ENCODE peak calls at places on chromosome 2, in nine cellular contexts. U, W, B, I, G, A, K, T and H are unnamed samples.

GRCh38 chr2:189060096-189060642 is 86.0 kb downstream of the COL3A1 start:
- DNase-seq in A (no peak), K (no peak), W (no peak), T (no peak), U (no peak), I (no peak), G (no peak), B (no peak), H (no peak)

GRCh38 chr2:67797801-67798535 is 264.8 kb downstream of the C1D start:
- DNase-seq in T (no peak), G (no peak), I (no peak), W (no peak), K (peak; percentile 64), A (no peak), U (no peak), B (peak; percentile 35), H (no peak)

GRCh38 chr2:45930396-45930792 is 278.9 kb downstream of the PRKCE start:
- DNase-seq in A (no peak), W (peak; percentile 70), G (no peak), T (no peak), B (no peak), K (peak; percentile 87), U (no peak), I (no peak), H (peak; percentile 51)

GRCh38 chr2:88683160-88684021 is 8.1 kb upstream of the RPIA start:
- DNase-seq in G (no peak), B (peak; percentile 70), U (no peak), K (no peak), T (no peak), A (no peak), W (no peak), I (no peak), H (peak; percentile 21)

GRCh38 chr2:236351966-236352525 is 87.8 kb upstream of the ASB18 start:
- DNase-seq in G (no peak), K (no peak), U (no peak), I (no peak), W (no peak), A (no peak), T (no peak), B (no peak), H (no peak)

GRCh38 chr2:3280683-3281520 is 96.7 kb downstream of the EIPR1 start:
- DNase-seq in T (no peak), G (no peak), A (no peak), W (no peak), K (no peak), I (no peak), B (no peak), U (no peak), H (no peak)

GRCh38 chr2:40346535-40347354 is 105.1 kb downstream of the SLC8A1 start:
- DNase-seq in T (no peak), W (no peak), G (no peak), K (peak; percentile 74), B (no peak), I (no peak), A (no peak), U (no peak), H (no peak)

GRCh38 chr2:54704688-54705605 is 18.5 kb upstream of the EML6 start:
- DNase-seq in T (no peak), G (no peak), W (no peak), B (peak; percentile 68), K (peak; percentile 57), U (peak; percentile 62), A (no peak), I (peak; percentile 40), H (peak; percentile 55)

GRCh38 chr2:10680957-10681356 is 8.8 kb downstream of the NOL10 start:
- DNase-seq in G (no peak), U (no peak), T (no peak), W (no peak), A (no peak), K (no peak), I (no peak), B (no peak), H (no peak)

GRCh38 chr2:98390571-98391476 is 44.6 kb downstream of the CNGA3 start:
- DNase-seq in I (no peak), B (no peak), G (no peak), W (no peak), K (no peak), A (no peak), T (no peak), U (no peak), H (no peak)

GRCh38 chr2:10169581-10169980 is 47.0 kb downstream of the RRM2 start:
- DNase-seq in W (no peak), G (no peak), I (no peak), B (no peak), T (no peak), K (peak; percentile 68), U (no peak), A (no peak), H (no peak)

GRCh38 chr2:85794491-85795121 is 40.8 kb downstream of the ATOH8 start:
- DNase-seq in T (no peak), I (no peak), W (no peak), B (no peak), A (no peak), G (no peak), K (no peak), U (no peak), H (no peak)

GRCh38 chr2:85794038-85794441 is 40.2 kb downstream of the ATOH8 start:
- DNase-seq in K (no peak), W (no peak), I (no peak), B (no peak), A (no peak), T (no peak), G (no peak), U (no peak), H (no peak)

GRCh38 chr2:85793584-85793983 is 39.8 kb downstream of the ATOH8 start:
- DNase-seq in I (no peak), B (no peak), K (no peak), T (no peak), A (no peak), W (no peak), U (no peak), G (no peak), H (no peak)

GRCh38 chr2:85791704-85792565 is 38.1 kb downstream of the ATOH8 start:
- DNase-seq in W (no peak), I (no peak), K (no peak), G (no peak), A (no peak), B (no peak), T (no peak), U (no peak), H (no peak)

GRCh38 chr2:85792783-85793441 is 39.1 kb downstream of the ATOH8 start:
- DNase-seq in B (peak; percentile 48), K (peak; percentile 71), U (no peak), W (no peak), A (no peak), I (peak; percentile 48), T (no peak), G (no peak), H (no peak)
- H3K4me1 ChIP-seq in B (no peaks in the 10 kb centered on the region), K (peaks cover 25% of the 10 kb centered on the region), U (no peaks in the 10 kb centered on the region), W (peaks cover 7% of the 10 kb centered on the region), A (peaks cover 73% of the 10 kb centered on the region), I (peaks cover 44% of the 10 kb centered on the region), T (peaks cover 50% of the 10 kb centered on the region), G (peaks cover 17% of the 10 kb centered on the region), H (no peaks in the 10 kb centered on the region)

GRCh38 chr2:160434254-160434948 is 59.2 kb downstream of the RBMS1 start:
- DNase-seq in I (no peak), B (no peak), K (no peak), G (no peak), A (no peak), T (no peak), U (no peak), W (no peak), H (no peak)

GRCh38 chr2:160432633-160433032 is 61.0 kb downstream of the RBMS1 start:
- DNase-seq in U (no peak), T (no peak), I (peak; percentile 15), W (no peak), A (no peak), G (no peak), K (peak; percentile 83), B (peak; percentile 57), H (peak; percentile 17)

GRCh38 chr2:160430001-160430344 is 63.6 kb downstream of the RBMS1 start:
- DNase-seq in K (no peak), T (no peak), G (no peak), W (no peak), I (no peak), A (no peak), B (no peak), U (no peak), H (no peak)

GRCh38 chr2:160431441-160431840 is 62.2 kb downstream of the RBMS1 start:
- DNase-seq in W (no peak), B (no peak), K (no peak), U (no peak), I (no peak), A (no peak), G (no peak), T (no peak), H (no peak)

GRCh38 chr2:160433466-160434172 is 60.0 kb downstream of the RBMS1 start:
- DNase-seq in K (no peak), G (no peak), A (no peak), T (no peak), W (no peak), U (no peak), I (no peak), B (no peak), H (peak; percentile 32)
- H3K4me1 ChIP-seq in K (peaks cover 13% of the 10 kb centered on the region), G (peaks cover 2% of the 10 kb centered on the region), A (peaks cover 42% of the 10 kb centered on the region), T (peaks cover 26% of the 10 kb centered on the region), W (no peaks in the 10 kb centered on the region), U (peaks cover 11% of the 10 kb centered on the region), I (peaks cover 32% of the 10 kb centered on the region), B (no peaks in the 10 kb centered on the region), H (peaks cover 16% of the 10 kb centered on the region)

GRCh38 chr2:160325413-160325812 is 125.3 kb upstream of the ITGB6 start:
- DNase-seq in W (no peak), U (no peak), A (no peak), T (no peak), I (no peak), B (no peak), K (no peak), G (no peak), H (no peak)
- H3K4me1 ChIP-seq in W (peaks cover 2% of the 10 kb centered on the region), U (peaks cover 15% of the 10 kb centered on the region), A (peaks cover 81% of the 10 kb centered on the region), T (peaks cover 16% of the 10 kb centered on the region), I (peaks cover 84% of the 10 kb centered on the region), B (peaks cover 10% of the 10 kb centered on the region), K (peaks cover 7% of the 10 kb centered on the region), G (peaks cover 6% of the 10 kb centered on the region), H (peaks cover 20% of the 10 kb centered on the region)

GRCh38 chr2:36406296-36406695 is 50.7 kb downstream of the CRIM1 start:
- DNase-seq in I (no peak), T (no peak), B (no peak), A (no peak), K (no peak), G (no peak), U (no peak), W (no peak), H (no peak)

GRCh38 chr2:36404754-36405153 is 49.2 kb downstream of the CRIM1 start:
- DNase-seq in I (no peak), K (no peak), G (no peak), T (no peak), A (no peak), B (no peak), U (no peak), W (no peak), H (no peak)

GRCh38 chr2:36404312-36404711 is 48.7 kb downstream of the CRIM1 start:
- DNase-seq in U (no peak), B (no peak), I (no peak), A (no peak), T (no peak), G (no peak), K (peak; percentile 84), W (no peak), H (no peak)

GRCh38 chr2:36403675-36404230 is 48.2 kb downstream of the CRIM1 start:
- DNase-seq in U (no peak), W (no peak), K (peak; percentile 94), T (no peak), I (peak; percentile 69), G (peak; percentile 93), B (peak; percentile 85), A (no peak), H (no peak)

GRCh38 chr2:36405183-36405582 is 49.6 kb downstream of the CRIM1 start:
- DNase-seq in G (no peak), B (no peak), A (no peak), I (no peak), T (no peak), K (no peak), W (no peak), U (no peak), H (no peak)
- H3K4me1 ChIP-seq in G (peaks cover 100% of the 10 kb centered on the region), B (peaks cover 5% of the 10 kb centered on the region), A (peaks cover 84% of the 10 kb centered on the region), I (peaks cover 98% of the 10 kb centered on the region), T (peaks cover 44% of the 10 kb centered on the region), K (peaks cover 47% of the 10 kb centered on the region), W (no peaks in the 10 kb centered on the region), U (no peaks in the 10 kb centered on the region), H (peaks cover 56% of the 10 kb centered on the region)